ENCODE peak calls at places on chromosomes 1 and 21, in six cellular contexts. C, O, W, K, B and L are unnamed samples.

GRCh38 chr21:45995686-45996179 is 14.2 kb downstream of the COL6A1 start:
- DNase-seq in K (no peak), C (peak), B (no peak), W (peak), O (no peak), L (no peak)

GRCh38 chr1:107842241-107842640 is 122.7 kb downstream of the VAV3 start:
- DNase-seq in B (no peak), C (no peak), W (no peak), K (no peak), O (no peak), L (no peak)

GRCh38 chr1:193325771-193326170 is 139.4 kb upstream of the B3GALT2 start:
- DNase-seq in O (no peak), W (no peak), K (no peak), B (no peak), C (no peak), L (no peak)

GRCh38 chr1:171389176-171389575 is 75.2 kb downstream of the FMO4 start:
- DNase-seq in K (no peak), W (no peak), O (no peak), B (no peak), C (no peak), L (no peak)

GRCh38 chr1:31756578-31756977 is 7.6 kb downstream of the ADGRB2 start:
- DNase-seq in C (no peak), W (no peak), O (no peak), B (no peak), K (no peak), L (no peak)

GRCh38 chr1:156898151-156898550 is 4.6 kb downstream of the PEAR1 start:
- DNase-seq in C (peak), B (peak), K (no peak), O (no peak), W (peak), L (no peak)

GRCh38 chr1:180131510-180131909 is 23.2 kb upstream of the QSOX1 start:
- DNase-seq in B (no peak), K (no peak), O (no peak), C (no peak), W (peak), L (no peak)

GRCh38 chr1:234779160-234779538 is 169.2 kb upstream of the IRF2BP2 start:
- DNase-seq in B (no peak), K (no peak), C (no peak), O (no peak), W (no peak), L (no peak)

GRCh38 chr1:11441211-11441952 is 37.6 kb upstream of the DISP3 start:
- DNase-seq in C (no peak), O (no peak), B (no peak), W (no peak), K (no peak), L (no peak)

GRCh38 chr1:157682710-157683437 is 17.7 kb downstream of the FCRL3 start:
- DNase-seq in K (no peak), W (no peak), B (no peak), O (no peak), C (no peak), L (no peak)

GRCh38 chr1:245592083-245592460 is 437.3 kb downstream of the KIF26B start:
- DNase-seq in B (no peak), W (no peak), K (no peak), O (no peak), C (no peak), L (no peak)

GRCh38 chr1:47985001-47985400 is 12.2 kb downstream of the TRABD2B start:
- DNase-seq in K (no peak), W (no peak), C (no peak), O (no peak), B (no peak), L (no peak)

GRCh38 chr1:46466477-46467182 is 23.0 kb upstream of the DMBX1 start:
- DNase-seq in W (peak), K (peak), B (peak), O (peak), C (no peak), L (no peak)

GRCh38 chr21:31623664-31624063 is 35.8 kb upstream of the SOD1 start:
- DNase-seq in O (no peak), K (no peak), W (no peak), B (no peak), C (no peak), L (no peak)
- TF ChIP-seq CTCF in O (no peak), K (peak), W (no peak), B (no peak), C (no peak), L (peak)

GRCh38 chr1:207993477-207994445 is 82.8 kb upstream of the CD34 start:
- DNase-seq in C (no peak), W (no peak), K (peak), B (no peak), O (peak), L (peak)
- TF ChIP-seq CTCF in C (no peak), W (no peak), K (peak), B (peak), O (peak), L (peak)

GRCh38 chr1:93180723-93181613 is at the start of gene CCDC18:
- DNase-seq in B (no peak), O (no peak), K (no peak), W (no peak), C (no peak), L (no peak)

GRCh38 chr1:93177991-93178390 is 2.2 kb downstream of the TMED5 start:
- DNase-seq in O (no peak), K (no peak), C (no peak), B (no peak), W (no peak), L (no peak)

GRCh38 chr1:93178418-93178817 is 1.8 kb downstream of the TMED5 start:
- DNase-seq in K (no peak), C (no peak), W (peak), O (no peak), B (no peak), L (no peak)

DNA sequence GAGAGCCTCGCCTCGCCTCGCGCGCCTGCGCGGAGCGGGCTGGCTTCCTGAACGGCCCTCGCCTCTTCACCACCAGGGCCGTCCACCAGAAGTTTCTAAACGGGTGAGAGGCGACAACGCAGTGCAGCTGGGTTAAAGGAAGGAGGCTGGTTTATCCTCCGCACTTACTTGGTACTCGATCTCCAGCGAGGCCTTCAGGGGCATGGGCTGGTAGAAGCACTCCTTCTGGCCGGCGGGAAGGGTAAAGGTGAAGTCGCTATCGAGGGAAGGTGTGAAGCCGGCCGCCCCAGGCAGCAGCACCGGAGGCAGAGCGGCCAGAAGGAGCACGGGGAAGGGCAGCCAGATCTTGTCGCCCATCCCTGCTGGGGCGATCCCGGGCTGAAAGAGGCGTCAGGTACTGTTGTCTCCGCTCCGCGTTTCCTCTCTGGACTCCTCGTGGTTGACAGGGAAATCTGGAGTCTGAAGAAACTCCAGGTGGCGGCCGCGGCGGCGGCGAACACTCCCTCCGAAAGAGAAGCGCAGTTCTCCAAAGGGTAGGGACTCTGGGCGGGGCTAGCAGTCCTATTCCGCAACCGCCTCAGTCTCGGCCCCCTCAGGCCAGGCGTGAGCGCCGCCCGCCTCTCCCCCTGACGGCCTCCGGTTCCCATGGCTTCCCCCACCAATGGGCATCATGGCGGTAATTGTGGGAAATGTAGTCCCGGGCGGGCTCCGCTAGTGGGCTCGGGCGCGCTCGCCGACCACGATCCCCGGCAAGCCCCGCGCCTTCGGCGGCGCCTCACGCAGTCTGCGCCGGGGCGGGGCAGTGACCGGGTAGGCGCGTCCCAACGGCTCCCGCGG is at the start of gene TMED5:
- DNase-seq in K (peak), W (peak), B (peak), O (peak), C (peak), L (peak)
- TF ChIP-seq CTCF in K (no peak), W (no peak), B (no peak), O (no peak), C (peak), L (peak)

DNA sequence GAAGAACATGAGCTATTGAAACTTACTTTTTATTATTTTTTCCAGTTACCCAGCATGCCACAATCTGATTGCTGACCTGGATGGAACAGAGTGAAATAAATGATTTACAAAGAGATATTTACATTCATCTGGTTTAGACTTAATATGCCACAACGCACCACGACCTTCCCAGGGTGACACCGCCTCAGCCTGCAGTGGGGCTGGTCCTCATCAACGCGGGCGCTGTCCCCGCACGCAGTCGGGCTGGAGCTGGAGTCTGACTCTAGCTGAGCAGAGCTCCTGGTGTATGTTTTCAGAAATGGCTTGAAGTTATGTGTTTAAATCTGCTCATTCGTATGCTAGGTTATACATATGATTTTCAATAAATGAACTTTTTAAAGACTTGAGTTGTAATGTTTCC is 243.9 kb downstream of the SDCCAG8 start:
- DNase-seq in K (no peak), C (no peak), O (no peak), W (no peak), B (no peak), L (no peak)
- TF ChIP-seq CTCF in K (no peak), C (no peak), O (no peak), W (no peak), B (no peak), L (no peak)

GRCh38 chr1:8989821-8990220 is 36.4 kb downstream of the SLC2A7 start:
- DNase-seq in K (no peak), B (peak), O (no peak), W (no peak), C (no peak), L (no peak)

GRCh38 chr1:8988618-8988967 is 37.6 kb downstream of the SLC2A7 start:
- DNase-seq in O (no peak), B (peak), C (no peak), W (no peak), K (no peak), L (no peak)

GRCh38 chr1:8989061-8989460 is 37.2 kb downstream of the SLC2A7 start:
- DNase-seq in K (no peak), B (no peak), O (no peak), W (no peak), C (no peak), L (no peak)

GRCh38 chr1:8987881-8988617 is 38.2 kb downstream of the SLC2A7 start:
- DNase-seq in O (peak), B (peak), C (peak), W (peak), K (peak), L (no peak)

DNA sequence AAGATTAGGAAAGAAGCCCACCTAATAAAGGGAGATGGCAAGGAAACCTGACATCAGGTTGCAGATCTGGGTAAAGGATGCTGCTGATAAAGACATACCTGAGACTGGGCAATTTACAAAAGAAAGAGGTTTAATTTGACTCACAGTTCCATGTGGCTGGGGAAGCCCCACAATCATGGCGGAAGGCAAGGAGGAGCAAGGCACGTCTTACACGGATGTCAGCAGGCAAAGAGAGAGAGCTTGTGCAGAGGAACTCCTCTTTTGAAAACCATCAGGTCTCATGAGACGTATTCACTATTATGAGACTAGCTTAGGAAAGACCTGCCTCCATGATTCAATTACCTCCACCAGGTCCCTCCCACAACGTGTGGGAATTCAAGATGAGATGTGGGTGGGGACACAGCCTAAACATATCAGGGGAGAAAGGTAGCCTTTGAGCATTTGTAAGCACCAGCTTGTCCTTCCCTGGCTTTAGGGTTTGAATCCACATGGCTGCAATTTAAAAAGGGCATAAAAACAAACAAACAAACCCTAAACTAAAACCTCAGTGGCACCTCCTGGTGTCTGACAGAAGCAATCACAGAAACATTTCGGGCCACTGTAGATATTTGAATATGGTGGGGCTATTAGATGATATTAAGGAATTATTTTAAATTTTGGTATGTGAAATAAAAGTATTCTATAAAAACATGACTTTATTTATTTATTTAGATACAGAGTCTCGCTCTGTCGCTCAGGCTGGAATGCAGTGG is 33.1 kb downstream of the SLC2A7 start:
- DNase-seq in K (no peak), W (no peak), O (no peak), C (no peak), B (no peak), L (no peak)
- TF ChIP-seq CTCF in K (no peak), W (no peak), O (no peak), C (no peak), B (no peak), L (peak)

DNA sequence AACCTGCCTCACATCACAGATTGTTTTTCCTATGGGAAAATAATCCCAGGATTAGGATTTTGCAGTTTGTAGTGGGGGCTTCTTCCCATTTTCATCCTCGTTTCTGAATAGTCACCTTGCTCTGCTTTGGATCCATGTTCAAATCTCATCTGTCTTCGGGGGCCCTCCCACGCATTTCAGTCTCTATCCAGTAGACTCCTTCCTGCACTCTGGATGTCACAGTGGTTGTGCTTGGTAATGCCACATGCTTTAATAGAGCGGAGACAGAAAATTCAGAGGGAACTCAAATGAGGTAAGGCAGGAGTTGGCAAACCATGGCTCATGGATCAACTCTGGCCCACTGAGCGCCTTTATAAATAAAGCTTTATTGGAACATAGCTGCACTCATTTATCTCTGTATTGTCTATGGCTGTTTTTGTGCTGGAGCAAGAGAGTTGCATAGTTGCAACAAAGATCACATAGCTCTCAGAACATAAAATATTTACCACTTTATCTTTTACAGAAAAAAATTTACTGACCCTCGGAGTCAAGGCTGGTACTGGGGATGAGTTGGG is 101.0 kb downstream of the SPATA46 start:
- DNase-seq in W (no peak), C (no peak), B (no peak), K (no peak), O (no peak), L (no peak)
- TF ChIP-seq CTCF in W (no peak), C (no peak), B (no peak), K (no peak), O (no peak), L (no peak)

GRCh38 chr1:3727042-3727824 is 25.0 kb upstream of the CCDC27 start:
- DNase-seq in K (peak), B (peak), C (no peak), W (no peak), O (peak), L (no peak)
- TF ChIP-seq CTCF in K (peak), B (peak), C (no peak), W (peak), O (no peak), L (peak)

DNA sequence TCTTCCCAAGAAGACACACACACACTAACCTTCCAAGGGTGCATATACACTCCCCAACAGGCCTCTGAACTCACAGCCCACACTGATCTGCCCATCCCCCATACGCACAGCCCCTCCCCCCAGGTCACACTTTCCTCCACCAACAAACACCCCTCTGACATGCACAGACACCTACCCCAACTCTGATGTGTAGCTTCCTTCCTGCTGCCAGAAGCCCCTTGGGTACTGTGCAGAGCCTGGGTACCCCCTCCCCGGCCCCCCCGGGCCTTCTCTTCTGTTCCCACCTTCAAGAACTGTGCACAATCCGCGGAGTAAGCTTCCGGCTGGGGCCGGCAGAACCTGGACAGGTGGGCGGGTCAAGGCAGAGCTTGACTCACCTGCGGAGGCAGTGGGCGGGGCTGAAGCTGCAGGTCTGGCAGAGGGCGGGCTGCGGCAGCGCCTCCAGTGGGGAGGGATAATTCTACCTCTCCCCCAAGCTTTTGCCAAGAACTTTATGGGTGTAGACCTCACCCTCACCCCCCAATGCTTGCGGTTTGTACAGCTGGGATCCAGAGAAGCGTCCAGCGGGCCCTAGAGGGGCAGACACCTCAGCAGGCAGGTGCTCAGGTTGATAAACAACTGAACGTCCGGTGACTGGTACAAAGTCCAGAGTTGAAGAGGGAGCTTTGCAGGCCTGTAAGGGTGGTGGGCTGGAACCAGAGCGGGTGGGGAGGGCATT is at the start of gene C1orf210:
- DNase-seq in B (no peak), W (no peak), K (peak), C (no peak), O (peak), L (no peak)
- TF ChIP-seq CTCF in B (no peak), W (no peak), K (no peak), C (no peak), O (peak), L (no peak)